ENCODE peak calls at places on chromosomes 1 and 21, in eight cellular contexts. Q, I, K, J, H, X, C and O are unnamed samples. For H3K9me3, the result is how much of the 10 kb centered on the place peaks cover.

GRCh38 chr1:180515857-180516388 is 13.5 kb upstream of the ACBD6 start:
- DNase-seq in Q (peak), I (peak), K (peak), J (peak), H (peak), X (peak), C (peak), O (peak)

GRCh38 chr1:8397511-8397910 is 79.6 kb downstream of the SLC45A1 start:
- DNase-seq in Q (no peak), I (no peak), K (no peak), J (no peak), H (no peak), X (no peak), C (peak), O (no peak)

GRCh38 chr1:89666640-89667039 is 33.7 kb downstream of the LRRC8C start:
- DNase-seq in Q (no peak), I (no peak), K (no peak), J (no peak), H (no peak), X (no peak), C (no peak), O (no peak)

GRCh38 chr1:121522061-121522759 is 337.4 kb downstream of the SRGAP2C start:
- DNase-seq in Q (peak), I (no peak), K (no peak), J (no peak), H (no peak), X (no peak), C (no peak), O (no peak)

GRCh38 chr1:160950657-160951056 is 4.0 kb downstream of the ITLN2 start:
- DNase-seq in Q (no peak), I (no peak), K (no peak), J (no peak), H (no peak), X (no peak), C (no peak), O (no peak)

GRCh38 chr1:165930961-165931360 is 103.5 kb downstream of the UCK2 start:
- DNase-seq in Q (no peak), I (no peak), K (no peak), J (no peak), H (no peak), X (no peak), C (no peak), O (no peak)

GRCh38 chr1:53348491-53349368 is 20.9 kb upstream of the LRP8 start:
- DNase-seq in Q (no peak), I (no peak), K (no peak), J (no peak), H (no peak), X (no peak), C (no peak), O (no peak)

GRCh38 chr1:229127301-229127700 is 143.6 kb upstream of the RAB4A start:
- DNase-seq in Q (no peak), I (no peak), K (no peak), J (no peak), H (no peak), X (peak), C (peak), O (no peak)

DNA sequence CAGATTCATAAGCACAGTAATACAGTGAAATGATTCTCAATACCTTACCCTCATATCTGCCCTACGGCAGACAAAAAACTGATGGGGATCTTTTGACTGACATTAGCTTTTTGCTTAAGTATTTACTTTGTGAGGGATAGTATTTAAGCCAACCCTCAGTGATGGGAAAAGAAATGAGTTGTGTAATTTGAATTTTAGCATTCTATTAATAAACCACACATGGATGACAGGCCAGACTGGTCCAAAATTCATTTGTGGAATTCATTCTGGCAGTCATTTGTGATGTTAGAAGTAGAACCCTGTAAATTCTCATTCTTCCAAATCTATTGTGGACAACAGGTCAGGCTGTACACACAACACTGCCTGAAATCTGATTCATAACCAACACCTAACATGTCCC is 14.9 kb downstream of the TRIM33 start:
- DNase-seq in Q (no peak), I (no peak), K (no peak), J (no peak), H (no peak), X (no peak), C (no peak), O (no peak)
- H3K9me3 ChIP-seq in Q (under half), I (under half), K (under half), J (under half), H (under half), X (under half), C (under half), O (under half)

DNA sequence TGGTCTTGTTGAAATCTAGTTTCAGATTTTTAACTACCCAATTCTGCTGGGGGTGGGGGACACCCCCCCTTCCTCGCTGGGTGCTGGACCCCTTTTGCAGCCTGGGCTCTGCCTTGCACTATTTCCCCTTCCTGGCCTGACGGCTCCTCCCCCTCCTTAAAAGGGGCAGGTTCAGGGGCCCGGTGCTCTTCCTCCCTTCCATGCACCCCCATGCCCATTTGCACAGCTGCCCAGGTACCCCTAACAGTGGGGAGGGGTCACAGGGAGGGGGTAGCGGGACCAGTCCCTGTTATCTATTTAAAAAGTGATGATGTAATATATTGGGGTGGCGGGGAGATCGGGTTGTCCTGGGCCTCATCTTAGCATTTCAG is 15.3 kb downstream of the ZBTB7B start:
- DNase-seq in Q (no peak), I (no peak), K (no peak), J (no peak), H (no peak), X (no peak), C (no peak), O (no peak)
- H3K4me3 ChIP-seq in Q (peak), I (peak), K (peak), J (no peak), H (no peak), X (no peak), C (no peak), O (no peak)

DNA sequence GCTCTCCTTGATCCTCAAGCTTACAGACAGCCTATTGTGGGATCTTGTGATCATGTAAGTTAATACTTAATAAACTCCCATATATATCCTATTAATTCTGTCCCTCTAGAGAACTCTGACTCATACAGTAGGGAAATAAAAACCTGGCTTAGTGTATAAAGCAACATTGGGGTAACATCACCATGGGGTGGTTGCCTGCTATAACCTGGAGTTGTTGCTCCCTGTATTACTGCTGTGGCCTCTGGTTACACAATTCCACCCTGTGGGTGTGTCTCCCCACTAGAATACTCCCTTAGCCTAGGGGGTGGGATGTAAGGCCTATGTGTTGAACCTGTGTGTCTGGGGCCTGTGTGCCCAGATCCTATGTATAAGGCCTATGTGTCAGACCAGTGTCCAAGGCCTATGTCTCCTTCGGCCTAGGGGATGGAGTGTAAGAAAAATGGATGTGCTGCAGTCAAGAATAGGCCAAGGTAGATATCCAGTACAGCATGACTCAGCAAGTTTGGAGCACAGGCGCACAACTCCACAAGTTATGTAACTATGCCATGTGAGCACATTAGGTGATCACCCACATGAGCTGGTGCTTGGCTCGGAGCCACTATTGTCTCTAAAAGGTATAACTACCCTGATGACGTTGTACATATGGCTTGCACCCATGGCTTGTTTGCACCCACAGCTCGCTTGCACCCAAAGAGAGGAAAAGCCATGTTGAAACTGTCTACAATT is 96.8 kb upstream of the C1orf21 start:
- DNase-seq in Q (peak), I (no peak), K (no peak), J (no peak), H (no peak), X (no peak), C (no peak), O (no peak)
- H3K9me3 ChIP-seq in Q (under half), I (under half), K (under half), J (under half), H (under half), X (under half), C (under half), O (under half)

GRCh38 chr1:151539321-151540020 is 638 bp upstream of the TUFT1 start:
- DNase-seq in Q (peak), I (peak), K (peak), J (peak), H (peak), X (peak), C (peak), O (no peak)
- H3K4me3 ChIP-seq in Q (peak), I (peak), K (peak), J (peak), H (peak), X (no peak), C (peak), O (peak)

GRCh38 chr1:11500881-11501280 is 21.9 kb downstream of the DISP3 start:
- DNase-seq in Q (no peak), I (no peak), K (peak), J (no peak), H (no peak), X (no peak), C (no peak), O (no peak)

GRCh38 chr1:11501491-11501897 is 22.5 kb downstream of the DISP3 start:
- DNase-seq in Q (no peak), I (no peak), K (peak), J (no peak), H (no peak), X (no peak), C (peak), O (no peak)

GRCh38 chr1:11502516-11502915 is 23.6 kb downstream of the DISP3 start:
- DNase-seq in Q (no peak), I (no peak), K (peak), J (no peak), H (no peak), X (no peak), C (no peak), O (no peak)

GRCh38 chr1:11499825-11500331 is 20.9 kb downstream of the DISP3 start:
- DNase-seq in Q (no peak), I (no peak), K (peak), J (no peak), H (no peak), X (no peak), C (no peak), O (no peak)

DNA sequence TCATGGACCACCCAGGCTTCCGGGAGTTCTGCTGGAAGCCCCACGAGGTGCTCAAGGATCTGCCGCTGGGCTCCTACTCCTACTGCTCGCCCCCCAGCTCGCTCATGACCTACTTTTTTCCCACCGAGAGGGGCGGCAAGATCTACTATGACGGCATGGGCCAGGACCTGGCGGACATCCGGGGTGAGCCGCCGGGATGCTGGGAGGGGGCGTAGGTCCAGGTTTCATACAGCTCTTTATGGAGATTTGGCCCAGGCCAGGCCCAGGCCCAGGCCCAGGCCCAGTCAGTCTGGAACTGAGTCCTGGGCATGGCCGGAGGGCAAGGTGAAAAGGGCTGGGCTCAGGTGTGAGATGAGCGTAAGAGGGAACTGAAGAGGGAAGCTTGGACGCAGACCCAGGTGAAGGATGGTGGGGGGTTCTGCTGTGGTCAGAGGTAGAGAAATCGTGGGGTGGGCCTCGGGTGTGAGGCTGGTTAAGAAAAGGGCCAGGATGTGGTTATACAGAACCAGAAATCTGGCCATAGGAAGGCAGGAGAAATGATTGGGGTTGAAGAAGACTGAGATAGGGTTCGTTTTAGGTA is 23.0 kb downstream of the DISP3 start:
- DNase-seq in Q (no peak), I (no peak), K (peak), J (no peak), H (no peak), X (no peak), C (no peak), O (no peak)
- H3K9me3 ChIP-seq in Q (under half), I (under half), K (under half), J (under half), H (under half), X (under half), C (under half), O (under half)

DNA sequence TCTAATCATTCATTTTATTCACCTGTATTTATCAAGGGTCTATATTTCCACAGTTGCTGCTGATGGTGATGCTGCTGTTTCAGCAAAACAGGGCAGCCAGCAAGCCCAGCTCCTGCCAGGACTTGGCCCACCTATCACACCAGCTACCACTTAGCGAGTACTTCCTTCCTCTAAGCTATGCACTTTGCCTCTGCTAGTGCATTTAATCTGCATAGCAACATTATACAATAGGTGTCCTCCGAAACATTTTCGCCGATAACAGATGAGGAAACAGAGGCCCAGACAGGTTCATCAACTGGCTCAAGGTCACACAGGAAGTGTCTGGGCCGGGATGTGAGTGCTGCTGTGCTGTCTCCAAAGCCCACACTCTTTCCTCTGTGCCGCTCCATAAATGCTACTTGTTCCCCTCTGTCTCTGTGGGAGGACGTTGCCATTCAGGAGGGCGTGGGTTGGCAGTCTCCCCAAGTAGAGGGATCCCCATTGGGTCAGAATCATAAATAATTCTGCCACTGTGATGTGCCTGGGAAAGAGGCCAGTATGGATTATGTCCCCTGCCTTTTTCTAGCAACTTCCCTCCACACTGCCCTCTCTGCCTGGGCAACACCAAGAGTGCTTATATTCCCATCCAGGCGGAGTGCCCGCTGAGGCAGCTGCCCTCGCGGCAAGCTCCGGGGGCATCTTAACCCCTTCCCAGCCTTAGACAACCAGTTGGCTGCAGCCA is 9.4 kb upstream of the PLEKHA6 start:
- DNase-seq in Q (no peak), I (no peak), K (no peak), J (no peak), H (no peak), X (no peak), C (no peak), O (no peak)
- H3K4me3 ChIP-seq in Q (no peak), I (no peak), K (no peak), J (no peak), H (no peak), X (no peak), C (no peak), O (no peak)

DNA sequence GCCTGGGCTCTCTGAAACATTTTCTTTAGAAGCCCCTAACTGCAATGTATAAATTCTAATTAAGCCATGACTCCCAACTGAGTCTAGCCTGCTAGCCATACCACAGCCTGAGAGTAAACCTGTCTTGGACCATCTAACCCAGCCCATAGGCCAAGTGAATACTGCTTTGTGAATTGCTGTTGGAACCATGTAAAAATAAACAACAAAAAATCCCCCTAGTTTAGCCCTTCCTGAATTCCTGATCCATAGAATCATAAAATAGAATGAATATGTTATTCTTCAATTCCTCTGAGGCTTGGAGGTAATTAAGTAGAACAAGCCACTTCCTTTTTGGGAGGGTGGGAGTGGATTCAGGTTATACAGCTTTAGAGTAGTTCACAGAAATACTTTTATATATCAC is 1496.4 kb downstream of the MRPL39 start:
- DNase-seq in Q (no peak), I (no peak), K (no peak), J (peak), H (no peak), X (peak), C (no peak), O (no peak)
- H3K9me3 ChIP-seq in Q (under half), I (under half), K (under half), J (under half), H (under half), X (under half), C (under half), O (under half)

GRCh38 chr1:15808955-15809354 is 1.5 kb upstream of the UQCRHL start:
- DNase-seq in Q (no peak), I (no peak), K (no peak), J (no peak), H (no peak), X (no peak), C (no peak), O (no peak)

GRCh38 chr1:15807121-15807520 is 328 bp downstream of the UQCRHL start:
- DNase-seq in Q (no peak), I (no peak), K (no peak), J (no peak), H (no peak), X (no peak), C (no peak), O (no peak)

DNA sequence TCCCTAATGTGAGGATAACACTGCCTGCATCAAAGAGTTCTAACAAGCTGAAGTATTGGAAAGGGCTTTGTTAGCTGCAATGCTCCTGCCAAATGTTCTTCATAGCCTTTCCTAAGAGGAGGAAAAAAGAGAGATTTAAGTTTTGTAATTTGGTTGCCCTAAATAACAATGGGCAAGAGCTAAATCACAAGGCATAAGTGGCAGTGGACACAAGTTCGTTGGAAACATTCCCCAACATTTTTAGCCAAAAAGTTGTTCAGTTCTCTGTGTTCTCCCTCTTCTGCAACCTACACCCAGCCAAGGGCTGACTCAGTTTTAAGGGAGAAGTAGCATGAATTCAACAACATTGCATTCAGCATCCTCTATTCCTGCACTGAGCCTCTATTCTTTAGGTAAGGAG is 2.6 kb upstream of the UQCRHL start:
- DNase-seq in Q (no peak), I (no peak), K (no peak), J (no peak), H (no peak), X (no peak), C (no peak), O (no peak)
- H3K4me3 ChIP-seq in Q (no peak), I (no peak), K (no peak), J (no peak), H (no peak), X (no peak), C (no peak), O (no peak)

GRCh38 chr21:10639123-10639522 is 117.7 kb downstream of the TPTE start:
- DNase-seq in Q (no peak), I (no peak), K (no peak), J (no peak), H (no peak), X (no peak), C (no peak), O (no peak)
- H3K9me3 ChIP-seq in Q (under half), I (under half), K (under half), J (under half), H (under half), X (under half), C (under half), O (under half)

GRCh38 chr21:46038341-46038829 is 56.8 kb downstream of the COL6A1 start:
- DNase-seq in Q (no peak), I (no peak), K (no peak), J (no peak), H (no peak), X (no peak), C (no peak), O (no peak)

GRCh38 chr21:46038871-46039397 is 57.4 kb downstream of the COL6A1 start:
- DNase-seq in Q (no peak), I (no peak), K (peak), J (peak), H (no peak), X (peak), C (peak), O (no peak)

GRCh38 chr21:46040707-46041106 is 57.2 kb upstream of the COL6A2 start:
- DNase-seq in Q (no peak), I (no peak), K (no peak), J (no peak), H (no peak), X (peak), C (peak), O (no peak)

GRCh38 chr21:46041183-46041582 is 56.7 kb upstream of the COL6A2 start:
- DNase-seq in Q (no peak), I (no peak), K (peak), J (no peak), H (no peak), X (no peak), C (no peak), O (no peak)

DNA sequence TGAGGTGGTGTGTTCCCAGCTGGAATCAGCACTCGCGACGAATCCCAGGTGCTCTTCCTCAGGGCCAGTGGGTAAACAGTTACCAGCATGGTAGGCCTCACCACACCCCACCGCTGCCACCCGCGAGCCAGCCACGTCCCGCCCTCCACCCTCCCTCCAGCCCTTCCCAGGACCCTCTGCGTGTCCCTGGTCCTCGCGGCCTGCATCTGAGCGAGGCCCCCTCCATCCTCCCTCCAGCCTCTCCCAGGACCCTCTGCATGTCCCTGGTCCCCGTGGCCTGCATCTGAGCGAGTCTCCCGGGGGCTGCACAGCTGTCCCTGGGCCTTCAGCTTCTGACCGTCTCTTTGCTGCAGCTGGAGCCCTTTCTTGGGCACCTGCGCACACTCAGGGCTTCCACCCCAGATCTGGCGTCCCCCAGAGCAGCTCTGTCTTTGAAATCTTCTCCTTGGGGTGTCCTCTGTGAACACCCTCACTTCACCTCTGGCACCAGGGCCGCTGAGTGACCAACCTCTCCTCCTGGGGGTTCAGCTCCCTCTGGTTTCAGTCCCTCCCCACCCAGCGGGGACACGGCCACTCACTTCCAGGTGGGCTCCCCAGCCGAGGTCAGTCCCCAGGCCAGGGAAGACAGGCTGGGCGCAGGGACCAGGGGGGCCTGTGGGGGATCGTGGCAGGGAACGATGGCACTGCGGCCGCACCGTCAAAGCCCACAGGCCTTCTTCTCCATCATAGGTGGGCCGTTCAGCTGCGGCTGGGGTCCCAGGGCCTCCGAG is 57.8 kb upstream of the COL6A2 start:
- DNase-seq in Q (no peak), I (no peak), K (peak), J (no peak), H (no peak), X (no peak), C (no peak), O (no peak)
- H3K4me3 ChIP-seq in Q (no peak), I (no peak), K (no peak), J (no peak), H (no peak), X (no peak), C (no peak), O (no peak)